ENCODE peak calls at places on chromosomes 11 and 22, in nine cellular contexts. N is prostate gland, P is HAP-1, G is breast epithelium, H is A549, T is stomach, Q is thoracic aorta, U is body of pancreas, C is pancreas. W is an unnamed sample.

GRCh38 chr11:107697291-107697690 is 14.6 kb downstream of the SLN start:
- DNase-seq in Q (no peak), N (no peak), P (no peak), H (no peak), G (no peak), T (no peak), C (no peak), U (no peak), W (no peak)

GRCh38 chr11:44226472-44226871 is 83.5 kb downstream of the ALX4 start:
- DNase-seq in Q (no peak), N (no peak), U (no peak), T (no peak), H (no peak), C (no peak), P (no peak), G (no peak), W (no peak)

GRCh38 chr11:116471608-116472007 is 301.2 kb downstream of the BUD13 start:
- DNase-seq in C (no peak), U (no peak), G (no peak), Q (no peak), H (no peak), N (no peak), P (no peak), T (no peak), W (no peak)

GRCh38 chr22:20953668-20954500 is 13.2 kb upstream of the AIFM3 start:
- DNase-seq in Q (no peak), U (peak; percentile 44), H (no peak), T (no peak), P (no peak), G (peak; percentile 80), C (peak; percentile 26), N (peak; percentile 81), W (no peak)

GRCh38 chr11:22337571-22338464 is at the start of gene SLC17A6:
- DNase-seq in C (no peak), P (peak; percentile 29), H (no peak), U (peak; percentile 28), Q (no peak), T (no peak), N (no peak), G (no peak), W (no peak)

GRCh38 chr11:19679952-19680823 is 32.4 kb upstream of the NAV2 start:
- DNase-seq in Q (peak; percentile 81), C (peak; percentile 41), P (no peak), U (peak; percentile 59), T (peak; percentile 68), N (peak; percentile 77), G (peak; percentile 75), H (peak; percentile 85), W (peak; percentile 89)

GRCh38 chr22:22425783-22426624 is 82.5 kb downstream of the ZNF280B start:
- DNase-seq in U (no peak), N (no peak), P (no peak), Q (no peak), G (no peak), T (no peak), C (no peak), H (no peak), W (no peak)

GRCh38 chr11:18046116-18046777 is at the start of gene TPH1:
- DNase-seq in Q (peak; percentile 9), H (no peak), C (peak; percentile 40), T (peak; percentile 74), U (peak; percentile 77), P (no peak), G (no peak), N (peak; percentile 18), W (peak; percentile 79)

GRCh38 chr11:45411221-45411946 is 125.2 kb upstream of the SYT13 start:
- DNase-seq in G (no peak), Q (no peak), N (no peak), H (no peak), C (no peak), P (no peak), T (no peak), U (no peak), W (no peak)

GRCh38 chr11:86800076-86800955 is at the start of gene PRSS23:
- DNase-seq in P (peak; percentile 45), T (peak; percentile 74), G (no peak), U (peak; percentile 83), C (peak; percentile 72), Q (no peak), N (peak; percentile 68), H (peak; percentile 70), W (peak; percentile 84)

GRCh38 chr11:121372028-121372427 is 79.5 kb downstream of the SC5D start:
- DNase-seq in H (no peak), Q (no peak), P (no peak), G (no peak), N (no peak), C (no peak), U (no peak), T (no peak), W (no peak)

GRCh38 chr11:61598886-61599868 is 18.3 kb upstream of the SYT7 start:
- DNase-seq in U (no peak), P (no peak), Q (no peak), G (no peak), N (no peak), H (no peak), T (no peak), C (no peak), W (no peak)

GRCh38 chr11:74086242-74086884 is 77.5 kb upstream of the UCP3 start:
- DNase-seq in C (no peak), Q (no peak), U (no peak), N (no peak), G (no peak), H (no peak), P (no peak), T (no peak), W (no peak)

GRCh38 chr11:128692750-128693578 is 908 bp upstream of the FLI1 start:
- DNase-seq in H (no peak), P (no peak), Q (no peak), C (no peak), U (no peak), G (no peak), N (no peak), T (no peak), W (peak; percentile 73)

GRCh38 chr22:35601743-35602633 is 15.1 kb downstream of the MB start:
- DNase-seq in N (no peak), T (no peak), C (no peak), G (peak; percentile 50), U (peak; percentile 19), P (no peak), H (no peak), Q (no peak), W (peak; percentile 73)

GRCh38 chr11:43268786-43269185 is 43.0 kb upstream of the API5 start:
- DNase-seq in C (no peak), Q (no peak), T (no peak), G (no peak), N (no peak), P (no peak), U (no peak), H (no peak), W (no peak)

GRCh38 chr11:44248109-44248508 is 61.8 kb downstream of the ALX4 start:
- DNase-seq in N (no peak), G (no peak), C (no peak), T (no peak), H (no peak), U (no peak), Q (no peak), P (no peak), W (no peak)

GRCh38 chr11:819129-819931 is 616 bp downstream of the PNPLA2 start:
- DNase-seq in T (peak; percentile 96), G (peak; percentile 90), Q (peak; percentile 70), U (peak; percentile 95), H (no peak), N (peak; percentile 93), P (peak; percentile 89), C (peak; percentile 93), W (peak; percentile 97)

GRCh38 chr11:15641191-15641810 is 526.6 kb downstream of the INSC start:
- DNase-seq in N (no peak), G (no peak), H (no peak), P (no peak), U (peak; percentile 7), T (no peak), Q (no peak), C (no peak), W (no peak)

DNA sequence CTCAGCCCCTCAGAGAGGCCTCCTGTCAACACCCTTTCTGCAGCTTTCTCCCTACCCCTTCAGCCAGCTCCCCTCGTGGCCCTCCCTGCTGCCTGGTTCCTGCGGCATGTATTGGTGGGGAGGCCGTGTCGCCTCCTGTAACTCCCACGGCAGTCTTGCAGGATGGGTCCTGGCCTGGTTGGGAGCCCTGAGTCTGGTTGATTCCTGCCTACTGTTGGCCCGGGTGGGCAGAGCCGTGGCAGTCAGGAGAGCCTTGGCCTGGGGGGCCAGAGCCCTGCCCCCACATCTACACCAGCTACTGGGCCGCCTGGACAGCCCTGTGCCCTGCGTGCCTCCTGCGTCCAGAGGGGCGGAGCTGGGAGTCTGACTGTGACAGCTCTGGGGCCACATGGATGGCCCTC is 30.3 kb upstream of the GRAMD4 start:
- DNase-seq in G (no peak), H (no peak), C (no peak), Q (no peak), N (no peak), T (no peak), P (no peak), U (no peak), W (peak; percentile 59)
- H3K4me1 ChIP-seq in G (no peaks in the 10 kb centered on the region), H (no peaks in the 10 kb centered on the region), C (no peaks in the 10 kb centered on the region), Q (peaks cover 19% of the 10 kb centered on the region), N (no peaks in the 10 kb centered on the region), T (peaks cover 98% of the 10 kb centered on the region), P (no peaks in the 10 kb centered on the region), U (peaks cover 4% of the 10 kb centered on the region), W (peaks cover 33% of the 10 kb centered on the region)

DNA sequence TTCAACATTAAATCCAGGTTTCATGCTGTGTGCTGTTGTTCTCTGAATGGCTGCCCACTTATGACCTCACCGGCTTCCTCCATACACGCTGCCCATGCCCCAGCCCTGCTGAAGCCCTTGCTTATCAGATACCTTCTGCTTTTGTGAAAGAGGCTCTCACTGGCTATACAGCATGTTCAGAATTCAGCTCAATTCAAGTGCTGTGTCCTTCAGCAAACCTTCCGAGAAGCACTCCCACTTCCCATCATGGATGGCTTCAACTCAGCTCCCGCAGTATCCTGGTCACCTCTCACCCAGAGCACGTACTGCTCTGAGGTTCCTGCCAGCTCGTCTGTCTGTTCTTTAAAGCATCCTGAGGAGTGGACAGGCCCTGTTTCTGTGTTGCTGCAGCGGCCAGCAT is 49.2 kb downstream of the PPFIA1 start:
- DNase-seq in U (no peak), G (no peak), P (no peak), H (no peak), Q (no peak), N (no peak), C (no peak), T (no peak), W (no peak)
- H3K4me3 ChIP-seq in U (no peak overlapping the region), G (no peak overlapping the region), P (no peak overlapping the region), H (no peak overlapping the region), Q (no peak overlapping the region), N (no peak overlapping the region), C (no peak overlapping the region), T (no peak overlapping the region), W (no peak overlapping the region)

GRCh38 chr11:111729441-111729840 is 36.7 kb downstream of the PPP2R1B start:
- DNase-seq in G (no peak), N (no peak), Q (no peak), P (no peak), T (no peak), U (no peak), H (no peak), C (no peak), W (no peak)
- H3K4me1 ChIP-seq in G (peaks cover 27% of the 10 kb centered on the region), N (peaks cover 11% of the 10 kb centered on the region), Q (peaks cover 52% of the 10 kb centered on the region), P (no peaks in the 10 kb centered on the region), T (peaks cover 57% of the 10 kb centered on the region), U (peaks cover 50% of the 10 kb centered on the region), H (peaks cover 30% of the 10 kb centered on the region), C (peaks cover 32% of the 10 kb centered on the region), W (peaks cover 43% of the 10 kb centered on the region)

DNA sequence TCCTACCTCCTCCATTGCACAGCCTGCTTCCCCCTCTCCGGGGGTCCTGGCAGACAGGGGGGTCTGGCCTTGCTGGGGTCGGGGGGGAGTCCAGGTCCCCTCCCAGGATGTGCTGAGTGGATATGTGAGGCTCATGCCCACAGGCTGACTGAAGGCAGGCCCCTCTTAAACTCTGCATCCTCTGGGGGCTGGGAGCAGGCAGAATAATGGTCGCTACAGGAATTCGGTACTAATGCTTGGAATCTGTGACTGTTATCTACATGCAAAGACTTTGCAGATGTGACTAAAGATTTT is 1.6 kb upstream of the SUN2 start:
- DNase-seq in H (no peak), T (no peak), P (no peak), U (no peak), N (no peak), C (no peak), G (no peak), Q (no peak), W (no peak)
- H3K4me3 ChIP-seq in H (no peak overlapping the region), T (no peak overlapping the region), P (no peak overlapping the region), U (no peak overlapping the region), N (no peak overlapping the region), C (no peak overlapping the region), G (no peak overlapping the region), Q (no peak overlapping the region), W (peak overlapping the region; percentile 68)

W was measured in upper lobe of right lung.